ENCODE peak calls at places on chromosomes 6 and 20, in seven cellular contexts. B is stimulated activated CD8-positive, alpha-beta memory T cell treated with anti-CD3 and anti-CD28 coated beads, Interleukin-2, amount 100 ng/mL, for 1 hour; Z is immature natural killer cell; H is NCI-H446; C is amniotic stem cell; U is GM03348; R is left ventricle myocardium inferior. E is an unnamed sample.

GRCh38 chr6:170480045-170480714 is 72.9 kb downstream of the PSMB1 start:
- DNase-seq in H (no peak), R (peak), C (no peak), B (no peak), Z (no peak), U (peak), E (no peak)

GRCh38 chr6:118240878-118241528 is 307.1 kb upstream of the PLN start:
- DNase-seq in R (no peak), H (no peak), C (no peak), U (no peak), Z (no peak), B (no peak), E (no peak)

GRCh38 chr6:51550243-51550642 is 537.2 kb downstream of the PKHD1 start:
- DNase-seq in B (no peak), Z (no peak), H (no peak), C (no peak), U (no peak), R (no peak), E (no peak)

GRCh38 chr6:33428219-33428890 is 8.5 kb downstream of the SYNGAP1 start:
- DNase-seq in B (no peak), H (no peak), C (no peak), Z (peak), R (no peak), U (peak), E (peak)

GRCh38 chr6:90502866-90503407 is 83.9 kb downstream of the MAP3K7 start:
- DNase-seq in R (no peak), U (no peak), H (no peak), B (no peak), C (no peak), Z (no peak), E (no peak)

GRCh38 chr6:40352006-40352405 is 235.2 kb downstream of the LRFN2 start:
- DNase-seq in Z (no peak), B (no peak), H (no peak), U (peak), R (no peak), C (no peak), E (no peak)

GRCh38 chr6:160431231-160431630 is 83.1 kb downstream of the SLC22A3 start:
- DNase-seq in B (no peak), Z (no peak), H (no peak), R (peak), C (no peak), U (peak), E (no peak)

GRCh38 chr6:75065524-75065923 is 140.3 kb downstream of the COL12A1 start:
- DNase-seq in Z (no peak), U (no peak), C (no peak), H (no peak), B (no peak), R (no peak), E (no peak)

GRCh38 chr6:92364948-92365386 is 1054.4 kb downstream of the EPHA7 start:
- DNase-seq in C (no peak), Z (no peak), B (no peak), R (no peak), U (no peak), H (no peak), E (no peak)

GRCh38 chr6:17714879-17715860 is 8.4 kb upstream of the NUP153 start:
- DNase-seq in B (no peak), H (no peak), U (peak), C (peak), R (no peak), Z (peak), E (no peak)

GRCh38 chr20:23441850-23442313 is 2.4 kb downstream of the CSTL1 start:
- DNase-seq in U (peak), Z (peak), H (peak), R (peak), C (peak), B (peak), E (peak)

GRCh38 chr6:37987008-37987407 is 167.5 kb downstream of the ZFAND3 start:
- DNase-seq in C (peak), U (peak), R (no peak), B (no peak), Z (no peak), H (no peak), E (no peak)

GRCh38 chr20:46967647-46968046 is 73.0 kb downstream of the EYA2 start:
- DNase-seq in C (no peak), B (no peak), U (no peak), R (no peak), Z (no peak), H (no peak), E (no peak)

GRCh38 chr20:46004813-46005505 is 3.7 kb upstream of the MMP9 start:
- DNase-seq in Z (peak), H (no peak), R (no peak), U (no peak), B (no peak), C (no peak), E (no peak)

GRCh38 chr6:6984585-6985366 is 123.0 kb upstream of the RREB1 start:
- DNase-seq in R (no peak), H (no peak), C (no peak), Z (no peak), U (no peak), B (no peak), E (no peak)

GRCh38 chr6:129621252-129621651 is 88.7 kb downstream of the ARHGAP18 start:
- DNase-seq in R (no peak), Z (peak), H (no peak), C (no peak), U (no peak), B (peak), E (no peak)

GRCh38 chr6:1542335-1542734 is 67.4 kb upstream of the FOXC1 start:
- DNase-seq in H (no peak), B (no peak), R (no peak), Z (no peak), U (no peak), C (no peak), E (no peak)

GRCh38 chr6:159104163-159104885 is 59.5 kb upstream of the TAGAP start:
- DNase-seq in R (peak), H (no peak), B (peak), C (no peak), U (peak), Z (peak), E (peak)

GRCh38 chr20:4513720-4514119 is 208.0 kb upstream of the PRND start:
- DNase-seq in H (no peak), R (no peak), Z (no peak), C (no peak), U (no peak), B (no peak), E (no peak)

GRCh38 chr20:17625246-17626051 is 55.6 kb downstream of the DSTN start:
- DNase-seq in C (no peak), U (no peak), Z (no peak), H (no peak), R (peak), B (no peak), E (no peak)

GRCh38 chr6:89536230-89536629 is 102.3 kb downstream of the LYRM2 start:
- DNase-seq in B (no peak), H (no peak), R (no peak), Z (no peak), U (no peak), C (no peak), E (no peak)

GRCh38 chr6:13044896-13045295 is 283.4 kb downstream of the TBC1D7 start:
- DNase-seq in R (no peak), H (no peak), U (peak), C (no peak), Z (no peak), B (no peak), E (no peak)

GRCh38 chr20:52763321-52763853 is 208.8 kb upstream of the TSHZ2 start:
- DNase-seq in R (no peak), U (no peak), B (no peak), H (no peak), Z (no peak), C (no peak), E (no peak)

GRCh38 chr20:32467506-32468312 is 109.6 kb downstream of the ASXL1 start:
- DNase-seq in Z (no peak), U (no peak), C (no peak), R (peak), H (no peak), B (no peak), E (no peak)

GRCh38 chr20:62644044-62644795 is 1.9 kb downstream of the SLCO4A1 start:
- DNase-seq in U (no peak), B (no peak), Z (no peak), C (no peak), R (no peak), H (no peak), E (no peak)

GRCh38 chr6:151022492-151022891 is 157.0 kb downstream of the MTHFD1L start:
- DNase-seq in R (no peak), H (no peak), C (no peak), U (no peak), B (no peak), Z (no peak), E (no peak)

GRCh38 chr6:43644940-43645612 is at the start of gene RSPH9:
- DNase-seq in B (no peak), Z (peak), H (no peak), C (no peak), R (peak), U (peak), E (no peak)